ENCODE peak calls at places on chromosomes 3 and 15, in five cellular contexts. Y, W, A, D and M are unnamed samples. For H3K4me1, the result is how much of the 10 kb centered on the place peaks cover.

GRCh38 chr3:183536238-183536880 is 19.1 kb downstream of the KLHL6 start:
- DNase-seq in A (no peak), W (peak), D (no peak), Y (no peak), M (no peak)

GRCh38 chr3:4826237-4827100 is 152.8 kb upstream of the BHLHE40 start:
- DNase-seq in Y (peak), A (no peak), W (no peak), D (no peak), M (no peak)

GRCh38 chr15:42065008-42065407 is 29.4 kb downstream of the PLA2G4D start:
- DNase-seq in D (no peak), W (no peak), A (peak), Y (no peak), M (no peak)

GRCh38 chr3:56833031-56833430 is 31.3 kb upstream of the ARHGEF3 start:
- DNase-seq in D (no peak), W (no peak), Y (no peak), A (no peak), M (no peak)

GRCh38 chr3:24128195-24129005 is 183.3 kb downstream of the NR1D2 start:
- DNase-seq in Y (no peak), A (no peak), W (no peak), D (no peak), M (no peak)

GRCh38 chr3:188542196-188542595 is 388.2 kb downstream of the LPP start:
- DNase-seq in D (no peak), W (no peak), Y (no peak), A (peak), M (no peak)

GRCh38 chr3:75983609-75984290 is 198.4 kb upstream of the ZNF717 start:
- DNase-seq in A (no peak), D (no peak), W (no peak), Y (no peak), M (no peak)

GRCh38 chr15:94584833-94585244 is 353.5 kb downstream of the MCTP2 start:
- DNase-seq in Y (no peak), D (no peak), A (no peak), W (peak), M (no peak)

GRCh38 chr15:29100486-29101000 is 169.1 kb downstream of the NSMCE3 start:
- DNase-seq in W (no peak), D (no peak), A (no peak), Y (no peak), M (no peak)

GRCh38 chr15:51060058-51060598 is 34.6 kb downstream of the TNFAIP8L3 start:
- DNase-seq in D (no peak), A (peak), W (no peak), Y (no peak), M (no peak)

GRCh38 chr3:14541646-14542045 is 1.5 kb upstream of the GRIP2 start:
- DNase-seq in D (no peak), A (no peak), Y (no peak), W (no peak), M (no peak)

GRCh38 chr15:70257573-70258220 is 160.0 kb upstream of the TLE3 start:
- DNase-seq in W (no peak), A (no peak), Y (no peak), D (no peak), M (no peak)

GRCh38 chr3:100256724-100257123 is 4.1 kb upstream of the TBC1D23 start:
- DNase-seq in D (no peak), Y (no peak), A (no peak), W (no peak), M (no peak)

GRCh38 chr15:93298901-93299300 is 209.9 kb upstream of the RGMA start:
- DNase-seq in Y (no peak), D (no peak), A (no peak), W (no peak), M (no peak)

GRCh38 chr15:35738370-35738769 is 192.4 kb upstream of the DPH6 start:
- DNase-seq in Y (no peak), W (no peak), D (no peak), A (no peak), M (peak)

GRCh38 chr3:124764746-124765145 is 34.5 kb downstream of the UMPS start:
- DNase-seq in D (no peak), Y (no peak), A (no peak), W (no peak), M (no peak)

GRCh38 chr3:37453393-37454391 is 279.3 kb upstream of the LRRFIP2 start:
- DNase-seq in Y (no peak), A (peak), D (no peak), W (no peak), M (peak)

GRCh38 chr3:9422712-9423424 is 25.5 kb downstream of the SETD5 start:
- DNase-seq in A (peak), Y (peak), W (no peak), D (peak), M (peak)

GRCh38 chr3:195907730-195908438 is 467 bp downstream of the TNK2 start:
- DNase-seq in A (no peak), W (peak), Y (peak), D (peak), M (no peak)

GRCh38 chr3:140834266-140835037 is 107.2 kb upstream of the SLC25A36 start:
- DNase-seq in D (no peak), Y (no peak), A (no peak), W (no peak), M (no peak)

GRCh38 chr3:132318451-132318850 is 1.2 kb downstream of the ACP3 start:
- DNase-seq in D (no peak), A (no peak), W (no peak), Y (no peak), M (no peak)

GRCh38 chr15:78050441-78050809 is 27.1 kb downstream of the TBC1D2B start:
- DNase-seq in A (no peak), D (no peak), Y (no peak), W (no peak), M (no peak)

GRCh38 chr15:33448151-33448550 is 137.4 kb downstream of the RYR3 start:
- DNase-seq in W (no peak), D (no peak), A (no peak), Y (no peak), M (no peak)

GRCh38 chr3:184332370-184333090 is 4.9 kb upstream of the FAM131A start:
- DNase-seq in Y (no peak), A (no peak), W (no peak), D (no peak), M (no peak)

GRCh38 chr3:129593230-129593594 is 13.3 kb downstream of the PLXND1 start:
- DNase-seq in W (no peak), Y (no peak), D (no peak), A (no peak), M (no peak)

GRCh38 chr3:129593595-129594339 is 12.7 kb downstream of the PLXND1 start:
- DNase-seq in W (no peak), A (peak), D (no peak), Y (no peak), M (peak)

GRCh38 chr3:129596194-129597086 is 10.0 kb downstream of the PLXND1 start:
- DNase-seq in Y (no peak), D (peak), A (peak), W (no peak), M (peak)

GRCh38 chr3:129595544-129596193 is 10.8 kb downstream of the PLXND1 start:
- DNase-seq in W (no peak), A (peak), Y (no peak), D (no peak), M (no peak)

GRCh38 chr3:129594907-129595390 is 11.5 kb downstream of the PLXND1 start:
- DNase-seq in A (peak), Y (no peak), D (no peak), W (no peak), M (no peak)
- H3K4me1 ChIP-seq in A (half or more), Y (half or more), D (under half), W (under half), M (half or more)

GRCh38 chr3:173761161-173761560 is 363.6 kb downstream of the NLGN1 start:
- DNase-seq in W (no peak), D (no peak), A (no peak), Y (no peak), M (no peak)
- TF ChIP-seq JUNB in W (no peak), D (no peak), A (no peak), Y (no peak), M (no peak)

DNA sequence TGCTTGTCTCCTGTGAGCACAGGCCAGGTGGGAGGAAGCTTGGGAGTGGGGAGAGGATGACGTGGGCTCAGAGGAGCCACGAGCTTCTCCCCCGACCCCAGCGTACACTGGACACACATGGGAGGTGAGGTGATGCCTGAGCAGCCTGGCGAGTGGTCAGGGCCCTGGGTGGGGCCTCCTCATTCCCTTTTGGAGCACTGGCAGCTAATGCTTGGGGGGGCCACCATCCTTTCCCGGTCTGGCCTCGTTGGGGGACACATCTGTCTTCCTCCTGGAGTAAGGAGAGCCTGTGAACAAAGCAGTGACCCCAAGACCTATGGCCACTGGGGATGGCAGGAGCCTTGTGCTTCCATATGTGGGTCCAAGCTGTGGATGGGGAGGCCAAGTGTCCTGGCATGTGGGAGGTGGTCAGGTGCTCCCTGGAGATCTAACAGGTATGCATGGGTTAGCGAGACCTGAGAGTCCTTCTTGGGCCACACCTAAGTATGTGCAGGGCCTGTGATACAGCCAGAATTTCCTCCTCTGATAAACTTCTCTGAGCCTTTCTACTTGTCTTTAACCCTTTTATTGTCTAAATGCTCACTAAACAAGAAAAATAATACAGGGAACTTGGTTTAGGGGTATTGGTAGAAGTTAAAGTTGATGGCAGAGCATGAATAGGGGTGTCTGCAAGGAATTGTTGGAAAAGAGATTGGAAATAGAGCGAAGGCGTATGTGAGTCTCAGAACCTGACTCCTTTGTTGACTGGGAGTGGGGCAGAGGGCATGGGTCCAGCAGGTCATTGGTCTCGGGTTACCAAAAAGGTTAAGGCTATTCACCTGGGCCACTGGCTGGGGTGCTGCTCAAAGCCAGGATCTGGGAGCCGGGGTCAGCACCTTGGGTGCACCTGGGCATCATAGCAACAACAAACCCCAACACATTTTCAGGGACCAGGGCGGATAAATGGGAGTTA is 9.6 kb downstream of the KLF13 start:
- DNase-seq in Y (no peak), W (no peak), D (no peak), A (no peak), M (no peak)
- H3K4me1 ChIP-seq in Y (under half), W (half or more), D (under half), A (half or more), M (under half)

GRCh38 chr3:86737517-86737916 is 253.4 kb downstream of the VGLL3 start:
- DNase-seq in D (no peak), A (no peak), Y (no peak), W (no peak), M (no peak)
- TF ChIP-seq JUNB in D (no peak), A (no peak), Y (no peak), W (no peak), M (no peak)

GRCh38 chr3:119319311-119319710 is 25.1 kb downstream of the ARHGAP31 start:
- DNase-seq in Y (no peak), A (no peak), W (no peak), D (no peak), M (no peak)

GRCh38 chr3:119315600-119316312 is 21.6 kb downstream of the ARHGAP31 start:
- DNase-seq in D (no peak), W (no peak), A (no peak), Y (no peak), M (no peak)

GRCh38 chr3:119322021-119322522 is 27.9 kb downstream of the ARHGAP31 start:
- DNase-seq in Y (peak), A (no peak), D (no peak), W (no peak), M (peak)

GRCh38 chr3:119316313-119316670 is 22.1 kb downstream of the ARHGAP31 start:
- DNase-seq in Y (no peak), A (no peak), D (no peak), W (no peak), M (no peak)

DNA sequence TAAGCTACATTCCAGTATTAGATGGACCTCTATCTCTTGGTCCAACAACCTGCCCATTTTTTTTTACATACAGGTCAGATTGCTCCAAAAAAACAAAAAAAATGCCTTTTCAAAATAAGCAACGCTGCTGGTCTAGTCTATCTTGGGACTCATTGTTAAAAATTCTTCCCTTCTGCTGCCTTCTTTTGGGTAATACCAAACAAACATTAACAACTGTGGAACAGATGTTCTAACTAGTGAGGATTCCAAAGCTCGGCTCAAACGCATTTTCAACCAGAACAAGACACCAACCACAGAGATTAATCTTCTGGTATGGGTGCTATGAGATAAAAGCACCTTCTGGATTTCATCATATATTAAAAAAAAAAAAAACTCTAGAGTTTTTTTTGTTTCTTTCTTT is 24.7 kb downstream of the ARHGAP31 start:
- DNase-seq in W (no peak), D (no peak), Y (no peak), A (no peak), M (no peak)
- H3K4me1 ChIP-seq in W (under half), D (under half), Y (under half), A (under half), M (under half)

DNA sequence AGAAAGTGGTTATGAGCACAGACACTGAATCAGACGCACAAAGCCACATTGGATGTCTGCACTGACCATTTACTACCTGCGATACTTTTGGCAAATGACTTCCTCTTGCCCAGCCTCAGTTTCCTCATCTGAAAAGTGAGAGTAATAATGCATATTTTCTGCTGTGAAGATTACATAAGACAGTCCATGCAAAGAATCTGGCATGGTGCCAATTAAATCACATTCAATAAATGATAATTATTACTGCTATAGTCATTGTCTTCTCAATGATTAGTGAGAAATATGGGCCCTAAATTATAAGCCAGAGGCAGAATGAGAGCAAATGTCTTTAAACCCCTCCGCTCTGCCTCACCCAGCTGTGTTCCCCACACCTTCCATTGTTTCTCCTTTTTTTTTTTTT is 16.0 kb upstream of the BCL2L10 start:
- DNase-seq in D (no peak), W (no peak), Y (no peak), A (no peak), M (no peak)
- TF ChIP-seq JUNB in D (no peak), W (no peak), Y (no peak), A (no peak), M (no peak)

DNA sequence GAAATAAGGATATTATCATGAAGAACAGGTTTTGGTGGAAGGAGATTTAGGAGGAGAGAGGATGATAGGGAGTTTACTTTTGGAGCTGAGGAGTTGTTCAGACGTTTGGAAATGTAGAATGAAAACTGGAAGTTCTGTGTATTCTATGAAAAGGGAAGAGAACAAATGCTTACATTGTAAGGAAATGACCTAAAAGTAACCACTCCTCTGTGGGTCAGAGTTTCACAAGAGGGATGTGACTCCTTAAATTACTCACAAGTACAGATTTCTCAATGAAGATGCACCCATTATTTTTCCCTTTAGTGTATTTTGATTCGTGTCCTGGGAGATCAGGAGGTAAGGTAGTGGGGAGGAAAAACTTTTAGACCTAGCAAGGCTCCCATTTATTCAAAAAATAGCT is 4.0 kb downstream of the RNF13 start:
- DNase-seq in D (no peak), A (no peak), Y (no peak), W (no peak), M (no peak)
- H3K4me1 ChIP-seq in D (under half), A (under half), Y (under half), W (under half), M (under half)

GRCh38 chr3:114606336-114606735 is 312.5 kb downstream of the TIGIT start:
- DNase-seq in D (no peak), W (no peak), A (no peak), Y (no peak), M (no peak)
- TF ChIP-seq JUNB in D (no peak), W (no peak), A (no peak), Y (no peak), M (no peak)

DNA sequence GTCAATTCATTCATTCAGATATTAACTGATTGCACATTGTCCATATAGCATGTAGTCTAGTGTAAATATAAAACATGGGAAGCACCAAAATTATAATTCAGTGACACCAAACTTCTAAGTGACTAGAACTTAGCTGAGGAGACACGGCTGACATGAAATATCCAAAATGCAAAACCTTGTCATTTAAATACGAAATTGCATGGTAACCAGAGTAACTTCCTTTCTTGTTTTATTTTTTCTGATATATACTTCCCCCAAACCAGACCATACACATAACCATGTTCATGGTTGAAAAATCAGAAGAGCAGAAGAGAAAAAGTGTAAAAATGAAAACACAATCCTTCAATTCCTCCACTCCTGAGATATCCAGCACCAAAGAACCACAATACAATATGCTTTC is 38.0 kb downstream of the CBLB start:
- DNase-seq in D (no peak), A (no peak), W (no peak), Y (no peak), M (no peak)
- H3K4me1 ChIP-seq in D (under half), A (under half), W (under half), Y (half or more), M (under half)